ENCODE peak calls at places on chromosomes 11 and 22, in seven cellular contexts. One of them, this sample, is unnamed.

GRCh38 chr11:73388241-73389133 is 12.3 kb downstream of the RELT start:
- DNase-seq in AG09309: no peak
- DNase-seq in tibial artery: no peak
- DNase-seq in HFF-Myc: no peak
- DNase-seq in brain microvascular endothelial cell: no peak
- DNase-seq in spleen: peak; percentile 94
- DNase-seq in choroid plexus epithelial cell: no peak
- DNase-seq in this sample: no peak

GRCh38 chr11:19080579-19080993 is 20.1 kb upstream of the MRGPRX2 start:
- DNase-seq in AG09309: peak; percentile 32
- DNase-seq in tibial artery: no peak
- DNase-seq in HFF-Myc: no peak
- DNase-seq in brain microvascular endothelial cell: no peak
- DNase-seq in spleen: no peak
- DNase-seq in choroid plexus epithelial cell: peak; percentile 67
- DNase-seq in this sample: peak; percentile 28

GRCh38 chr11:61874460-61874809 is 16.9 kb downstream of the FADS3 start:
- DNase-seq in AG09309: no peak
- DNase-seq in tibial artery: no peak
- DNase-seq in HFF-Myc: no peak
- DNase-seq in brain microvascular endothelial cell: no peak
- DNase-seq in spleen: no peak
- DNase-seq in choroid plexus epithelial cell: no peak
- DNase-seq in this sample: no peak

GRCh38 chr11:26229270-26229669 is 102.7 kb upstream of the ANO3 start:
- DNase-seq in AG09309: no peak
- DNase-seq in tibial artery: no peak
- DNase-seq in HFF-Myc: peak; percentile 51
- DNase-seq in brain microvascular endothelial cell: peak; percentile 84
- DNase-seq in spleen: no peak
- DNase-seq in choroid plexus epithelial cell: peak; percentile 95
- DNase-seq in this sample: peak; percentile 44

GRCh38 chr11:46356911-46357482 is 9.7 kb downstream of the DGKZ start:
- DNase-seq in AG09309: no peak
- DNase-seq in tibial artery: no peak
- DNase-seq in HFF-Myc: no peak
- DNase-seq in brain microvascular endothelial cell: peak; percentile 49
- DNase-seq in spleen: no peak
- DNase-seq in choroid plexus epithelial cell: peak; percentile 92
- DNase-seq in this sample: no peak

GRCh38 chr11:131880976-131881375 is 510.6 kb downstream of the NTM start:
- DNase-seq in AG09309: no peak
- DNase-seq in tibial artery: no peak
- DNase-seq in HFF-Myc: no peak
- DNase-seq in brain microvascular endothelial cell: no peak
- DNase-seq in spleen: no peak
- DNase-seq in choroid plexus epithelial cell: no peak
- DNase-seq in this sample: no peak

GRCh38 chr11:118287006-118287405 is 17.5 kb upstream of the CD3E start:
- DNase-seq in AG09309: peak; percentile 8
- DNase-seq in tibial artery: no peak
- DNase-seq in HFF-Myc: peak; percentile 26
- DNase-seq in brain microvascular endothelial cell: no peak
- DNase-seq in spleen: no peak
- DNase-seq in choroid plexus epithelial cell: no peak
- DNase-seq in this sample: no peak

GRCh38 chr11:35639591-35640179 is 21.4 kb downstream of the FJX1 start:
- DNase-seq in AG09309: no peak
- DNase-seq in tibial artery: no peak
- DNase-seq in HFF-Myc: no peak
- DNase-seq in brain microvascular endothelial cell: no peak
- DNase-seq in spleen: no peak
- DNase-seq in choroid plexus epithelial cell: no peak
- DNase-seq in this sample: no peak

GRCh38 chr11:15976433-15977045 is 379.8 kb downstream of the SOX6 start:
- DNase-seq in AG09309: no peak
- DNase-seq in tibial artery: no peak
- DNase-seq in HFF-Myc: no peak
- DNase-seq in brain microvascular endothelial cell: no peak
- DNase-seq in spleen: no peak
- DNase-seq in choroid plexus epithelial cell: peak; percentile 44
- DNase-seq in this sample: no peak

GRCh38 chr11:66224226-66224850 is 44.1 kb upstream of the RAB1B start:
- DNase-seq in AG09309: no peak
- DNase-seq in tibial artery: no peak
- DNase-seq in HFF-Myc: no peak
- DNase-seq in brain microvascular endothelial cell: no peak
- DNase-seq in spleen: no peak
- DNase-seq in choroid plexus epithelial cell: no peak
- DNase-seq in this sample: no peak

GRCh38 chr11:77046060-77046501 is 11.9 kb downstream of the B3GNT6 start:
- DNase-seq in AG09309: no peak
- DNase-seq in tibial artery: no peak
- DNase-seq in HFF-Myc: no peak
- DNase-seq in brain microvascular endothelial cell: no peak
- DNase-seq in spleen: no peak
- DNase-seq in choroid plexus epithelial cell: peak; percentile 23
- DNase-seq in this sample: no peak

GRCh38 chr11:40647290-40647689 is 812.2 kb downstream of the LRRC4C start:
- DNase-seq in AG09309: no peak
- DNase-seq in tibial artery: no peak
- DNase-seq in HFF-Myc: no peak
- DNase-seq in brain microvascular endothelial cell: no peak
- DNase-seq in spleen: no peak
- DNase-seq in choroid plexus epithelial cell: no peak
- DNase-seq in this sample: no peak

GRCh38 chr22:28773461-28773867 is 969 bp downstream of the CCDC117 start:
- DNase-seq in AG09309: no peak
- DNase-seq in tibial artery: no peak
- DNase-seq in HFF-Myc: no peak
- DNase-seq in brain microvascular endothelial cell: no peak
- DNase-seq in spleen: no peak
- DNase-seq in choroid plexus epithelial cell: peak; percentile 45
- DNase-seq in this sample: peak; percentile 19

GRCh38 chr11:72410956-72411355 is 23.4 kb downstream of the CLPB start:
- DNase-seq in AG09309: no peak
- DNase-seq in tibial artery: no peak
- DNase-seq in HFF-Myc: no peak
- DNase-seq in brain microvascular endothelial cell: no peak
- DNase-seq in spleen: no peak
- DNase-seq in choroid plexus epithelial cell: no peak
- DNase-seq in this sample: no peak

GRCh38 chr11:114237321-114238280 is 58.6 kb upstream of the NNMT start:
- DNase-seq in AG09309: no peak
- DNase-seq in tibial artery: no peak
- DNase-seq in HFF-Myc: no peak
- DNase-seq in brain microvascular endothelial cell: no peak
- DNase-seq in spleen: peak; percentile 43
- DNase-seq in choroid plexus epithelial cell: peak; percentile 58
- DNase-seq in this sample: no peak

GRCh38 chr22:25748704-25749103 is 6.7 kb downstream of the MYO18B start:
- DNase-seq in AG09309: no peak
- DNase-seq in tibial artery: no peak
- DNase-seq in HFF-Myc: no peak
- DNase-seq in brain microvascular endothelial cell: no peak
- DNase-seq in spleen: no peak
- DNase-seq in choroid plexus epithelial cell: no peak
- DNase-seq in this sample: no peak

GRCh38 chr22:45948081-45948648 is 28.8 kb downstream of the WNT7B start:
- DNase-seq in AG09309: no peak
- DNase-seq in tibial artery: no peak
- DNase-seq in HFF-Myc: no peak
- DNase-seq in brain microvascular endothelial cell: no peak
- DNase-seq in spleen: peak; percentile 81
- DNase-seq in choroid plexus epithelial cell: no peak
- DNase-seq in this sample: no peak

GRCh38 chr11:1057806-1058205 is 16.9 kb upstream of the MUC2 start:
- DNase-seq in AG09309: no peak
- DNase-seq in tibial artery: peak; percentile 56
- DNase-seq in HFF-Myc: no peak
- DNase-seq in brain microvascular endothelial cell: no peak
- DNase-seq in spleen: no peak
- DNase-seq in choroid plexus epithelial cell: no peak
- DNase-seq in this sample: no peak

GRCh38 chr11:28106351-28107043 is 1.5 kb downstream of the KIF18A start:
- DNase-seq in AG09309: no peak
- DNase-seq in tibial artery: no peak
- DNase-seq in HFF-Myc: no peak
- DNase-seq in brain microvascular endothelial cell: no peak
- DNase-seq in spleen: peak; percentile 59
- DNase-seq in choroid plexus epithelial cell: no peak
- DNase-seq in this sample: no peak

GRCh38 chr11:73203790-73204189 is 14.3 kb upstream of the P2RY2 start:
- DNase-seq in AG09309: no peak
- DNase-seq in tibial artery: peak; percentile 63
- DNase-seq in HFF-Myc: no peak
- DNase-seq in brain microvascular endothelial cell: no peak
- DNase-seq in spleen: no peak
- DNase-seq in choroid plexus epithelial cell: no peak
- DNase-seq in this sample: no peak

GRCh38 chr22:36237462-36238347 is 1.6 kb downstream of the APOL2 start:
- DNase-seq in AG09309: no peak
- DNase-seq in tibial artery: no peak
- DNase-seq in HFF-Myc: no peak
- DNase-seq in brain microvascular endothelial cell: no peak
- DNase-seq in spleen: no peak
- DNase-seq in choroid plexus epithelial cell: peak; percentile 53
- DNase-seq in this sample: no peak

GRCh38 chr11:8247312-8247711 is 16.4 kb downstream of the LMO1 start:
- DNase-seq in AG09309: no peak
- DNase-seq in tibial artery: no peak
- DNase-seq in HFF-Myc: no peak
- DNase-seq in brain microvascular endothelial cell: no peak
- DNase-seq in spleen: peak; percentile 76
- DNase-seq in choroid plexus epithelial cell: no peak
- DNase-seq in this sample: no peak
- TF ChIP-seq CTCF in AG09309: peak; percentile 50
- TF ChIP-seq CTCF in tibial artery: peak; percentile 12
- TF ChIP-seq CTCF in HFF-Myc: peak; percentile 62
- TF ChIP-seq CTCF in brain microvascular endothelial cell: peak; percentile 63
- TF ChIP-seq CTCF in spleen: no peak
- TF ChIP-seq CTCF in choroid plexus epithelial cell: peak; percentile 65
- TF ChIP-seq CTCF in this sample: peak; percentile 36

GRCh38 chr22:20013382-20013871 is 3.2 kb downstream of the ARVCF start:
- DNase-seq in AG09309: no peak
- DNase-seq in tibial artery: peak; percentile 76
- DNase-seq in HFF-Myc: no peak
- DNase-seq in brain microvascular endothelial cell: peak; percentile 26
- DNase-seq in spleen: peak; percentile 86
- DNase-seq in choroid plexus epithelial cell: peak; percentile 61
- DNase-seq in this sample: no peak
- TF ChIP-seq CTCF in AG09309: peak; percentile 80
- TF ChIP-seq CTCF in tibial artery: peak; percentile 91
- TF ChIP-seq CTCF in HFF-Myc: peak; percentile 83
- TF ChIP-seq CTCF in brain microvascular endothelial cell: peak; percentile 99
- TF ChIP-seq CTCF in spleen: peak; percentile 62
- TF ChIP-seq CTCF in choroid plexus epithelial cell: peak; percentile 89
- TF ChIP-seq CTCF in this sample: peak; percentile 90

GRCh38 chr11:120573756-120574354 is 62.3 kb downstream of the GRIK4 start:
- DNase-seq in AG09309: no peak
- DNase-seq in tibial artery: no peak
- DNase-seq in HFF-Myc: no peak
- DNase-seq in brain microvascular endothelial cell: no peak
- DNase-seq in spleen: peak; percentile 52
- DNase-seq in choroid plexus epithelial cell: no peak
- DNase-seq in this sample: no peak
- TF ChIP-seq CTCF in AG09309: no peak
- TF ChIP-seq CTCF in tibial artery: no peak
- TF ChIP-seq CTCF in HFF-Myc: no peak
- TF ChIP-seq CTCF in brain microvascular endothelial cell: no peak
- TF ChIP-seq CTCF in spleen: no peak
- TF ChIP-seq CTCF in choroid plexus epithelial cell: no peak
- TF ChIP-seq CTCF in this sample: no peak

GRCh38 chr11:122910775-122911174 is 28.2 kb downstream of the JHY start:
- DNase-seq in AG09309: peak; percentile 27
- DNase-seq in tibial artery: no peak
- DNase-seq in HFF-Myc: no peak
- DNase-seq in brain microvascular endothelial cell: peak; percentile 33
- DNase-seq in spleen: no peak
- DNase-seq in choroid plexus epithelial cell: peak; percentile 66
- DNase-seq in this sample: no peak
- TF ChIP-seq CTCF in AG09309: peak; percentile 55
- TF ChIP-seq CTCF in tibial artery: no peak
- TF ChIP-seq CTCF in HFF-Myc: peak; percentile 11
- TF ChIP-seq CTCF in brain microvascular endothelial cell: peak; percentile 40
- TF ChIP-seq CTCF in spleen: no peak
- TF ChIP-seq CTCF in choroid plexus epithelial cell: peak; percentile 50
- TF ChIP-seq CTCF in this sample: no peak

GRCh38 chr11:126570489-126570888 is 215.0 kb downstream of the ST3GAL4 start:
- DNase-seq in AG09309: no peak
- DNase-seq in tibial artery: no peak
- DNase-seq in HFF-Myc: no peak
- DNase-seq in brain microvascular endothelial cell: no peak
- DNase-seq in spleen: no peak
- DNase-seq in choroid plexus epithelial cell: no peak
- DNase-seq in this sample: no peak

GRCh38 chr11:126567419-126567818 is 211.9 kb downstream of the ST3GAL4 start:
- DNase-seq in AG09309: no peak
- DNase-seq in tibial artery: no peak
- DNase-seq in HFF-Myc: no peak
- DNase-seq in brain microvascular endothelial cell: no peak
- DNase-seq in spleen: no peak
- DNase-seq in choroid plexus epithelial cell: no peak
- DNase-seq in this sample: no peak

GRCh38 chr11:126561327-126561893 is 205.9 kb downstream of the ST3GAL4 start:
- DNase-seq in AG09309: no peak
- DNase-seq in tibial artery: no peak
- DNase-seq in HFF-Myc: peak; percentile 42
- DNase-seq in brain microvascular endothelial cell: peak; percentile 53
- DNase-seq in spleen: no peak
- DNase-seq in choroid plexus epithelial cell: peak; percentile 74
- DNase-seq in this sample: no peak

DNA sequence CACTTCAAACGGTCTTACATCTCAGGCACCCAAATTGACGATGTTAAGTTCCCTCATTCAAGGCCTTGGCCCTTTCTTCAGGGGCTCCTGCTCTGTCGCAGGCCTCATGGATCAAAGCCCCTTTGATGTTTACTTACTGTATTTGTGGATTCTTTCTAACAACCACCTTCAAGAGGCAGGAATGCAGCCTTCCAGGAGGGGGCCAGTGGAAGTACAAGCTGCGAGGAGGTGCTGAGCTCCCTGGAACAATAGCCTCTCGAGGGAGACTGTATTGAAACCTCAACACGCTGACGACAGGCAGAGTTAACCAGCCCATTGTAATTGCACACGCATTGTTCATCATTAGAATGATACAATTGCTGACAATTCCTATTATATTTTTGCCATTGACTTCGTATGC is 209.1 kb downstream of the ST3GAL4 start:
- DNase-seq in AG09309: no peak
- DNase-seq in tibial artery: no peak
- DNase-seq in HFF-Myc: no peak
- DNase-seq in brain microvascular endothelial cell: no peak
- DNase-seq in spleen: no peak
- DNase-seq in choroid plexus epithelial cell: no peak
- DNase-seq in this sample: no peak
- TF ChIP-seq CTCF in AG09309: no peak
- TF ChIP-seq CTCF in tibial artery: no peak
- TF ChIP-seq CTCF in HFF-Myc: no peak
- TF ChIP-seq CTCF in brain microvascular endothelial cell: no peak
- TF ChIP-seq CTCF in spleen: no peak
- TF ChIP-seq CTCF in choroid plexus epithelial cell: no peak
- TF ChIP-seq CTCF in this sample: no peak

This sample was measured in AG04449.